ENCODE peak calls at places on chromosomes 6 and 20, in four cellular contexts. L is fibroblast of pulmonary artery, R is adipocyte, P is sciatic nerve. T is an unnamed sample.

GRCh38 chr6:48826884-48827701 is 636.0 kb downstream of the MMUT start:
- DNase-seq in R (peak; percentile 90), P (no peak), L (peak; percentile 92), T (peak; percentile 95)

GRCh38 chr6:8177721-8178120 is 75.4 kb upstream of the EEF1E1 start:
- DNase-seq in P (no peak), R (no peak), L (no peak), T (no peak)

GRCh38 chr6:107485157-107485556 is 4.8 kb upstream of the SOBP start:
- DNase-seq in R (no peak), L (no peak), P (no peak), T (no peak)

GRCh38 chr6:54717849-54718455 is 128.6 kb upstream of the FAM83B start:
- DNase-seq in L (peak; percentile 64), P (peak; percentile 71), R (peak; percentile 63), T (no peak)

GRCh38 chr6:170291271-170292110 is 613 bp upstream of the DLL1 start:
- DNase-seq in P (peak; percentile 79), L (no peak), R (peak; percentile 60), T (no peak)

GRCh38 chr20:48703107-48703506 is 124.7 kb downstream of the PREX1 start:
- DNase-seq in P (no peak), L (no peak), R (no peak), T (peak; percentile 84)

GRCh38 chr20:3777726-3778629 is 3.3 kb downstream of the SPEF1 start:
- DNase-seq in P (peak; percentile 84), R (peak; percentile 69), L (peak; percentile 50), T (peak; percentile 77)

GRCh38 chr6:31576897-31577341 is 1.6 kb downstream of the TNF start:
- DNase-seq in L (no peak), R (no peak), P (no peak), T (no peak)